ENCODE peak calls at places on chromosome 20, in six cellular contexts. One of them, this sample, is unnamed. For H3K27me3, the result is how much of the 10 kb centered on the place peaks cover.

GRCh38 chr20:50213531-50214106 is 23.0 kb downstream of the CEBPB start:
- DNase-seq in breast epithelium: no peak
- DNase-seq in ovary: no peak
- DNase-seq in neuronal stem cell: no peak
- DNase-seq in brain microvascular endothelial cell: no peak
- DNase-seq in CD4-positive, alpha-beta T cell: no peak
- DNase-seq in this sample: no peak

GRCh38 chr20:41408131-41408789 is 41.6 kb upstream of the EMILIN3 start:
- DNase-seq in breast epithelium: no peak
- DNase-seq in CD4-positive, alpha-beta T cell: no peak
- DNase-seq in ovary: no peak
- DNase-seq in neuronal stem cell: no peak
- DNase-seq in brain microvascular endothelial cell: no peak
- DNase-seq in this sample: no peak

GRCh38 chr20:3727333-3728035 is 5.0 kb upstream of the HSPA12B start:
- DNase-seq in brain microvascular endothelial cell: no peak
- DNase-seq in neuronal stem cell: no peak
- DNase-seq in ovary: no peak
- DNase-seq in breast epithelium: no peak
- DNase-seq in CD4-positive, alpha-beta T cell: no peak
- DNase-seq in this sample: no peak

GRCh38 chr20:51581571-51581970 is 39.1 kb upstream of the NFATC2 start:
- DNase-seq in neuronal stem cell: no peak
- DNase-seq in ovary: no peak
- DNase-seq in CD4-positive, alpha-beta T cell: no peak
- DNase-seq in brain microvascular endothelial cell: no peak
- DNase-seq in breast epithelium: no peak
- DNase-seq in this sample: no peak

GRCh38 chr20:43404880-43405279 is 52.8 kb upstream of the SRSF6 start:
- DNase-seq in breast epithelium: no peak
- DNase-seq in neuronal stem cell: no peak
- DNase-seq in CD4-positive, alpha-beta T cell: no peak
- DNase-seq in brain microvascular endothelial cell: no peak
- DNase-seq in ovary: no peak
- DNase-seq in this sample: no peak

GRCh38 chr20:60137657-60138245 is 179.5 kb downstream of the CDH26 start:
- DNase-seq in breast epithelium: no peak
- DNase-seq in CD4-positive, alpha-beta T cell: no peak
- DNase-seq in ovary: no peak
- DNase-seq in brain microvascular endothelial cell: peak
- DNase-seq in neuronal stem cell: no peak
- DNase-seq in this sample: no peak

GRCh38 chr20:52041966-52042365 is 149.6 kb downstream of the ZFP64 start:
- DNase-seq in neuronal stem cell: no peak
- DNase-seq in ovary: no peak
- DNase-seq in CD4-positive, alpha-beta T cell: no peak
- DNase-seq in brain microvascular endothelial cell: no peak
- DNase-seq in breast epithelium: no peak
- DNase-seq in this sample: no peak

GRCh38 chr20:10625641-10626040 is 48.2 kb downstream of the JAG1 start:
- DNase-seq in CD4-positive, alpha-beta T cell: no peak
- DNase-seq in brain microvascular endothelial cell: no peak
- DNase-seq in neuronal stem cell: no peak
- DNase-seq in ovary: no peak
- DNase-seq in breast epithelium: no peak
- DNase-seq in this sample: no peak

GRCh38 chr20:14888172-14888571 is 550.8 kb upstream of the FLRT3 start:
- DNase-seq in CD4-positive, alpha-beta T cell: no peak
- DNase-seq in neuronal stem cell: no peak
- DNase-seq in breast epithelium: no peak
- DNase-seq in ovary: no peak
- DNase-seq in brain microvascular endothelial cell: no peak
- DNase-seq in this sample: no peak

GRCh38 chr20:21509597-21510331 is 4.1 kb downstream of the NKX2-2 start:
- DNase-seq in CD4-positive, alpha-beta T cell: no peak
- DNase-seq in ovary: no peak
- DNase-seq in brain microvascular endothelial cell: no peak
- DNase-seq in neuronal stem cell: no peak
- DNase-seq in breast epithelium: no peak
- DNase-seq in this sample: no peak
- H3K27me3 ChIP-seq in CD4-positive, alpha-beta T cell: half or more
- H3K27me3 ChIP-seq in ovary: under half
- H3K27me3 ChIP-seq in brain microvascular endothelial cell: half or more
- H3K27me3 ChIP-seq in neuronal stem cell: half or more
- H3K27me3 ChIP-seq in breast epithelium: half or more
- H3K27me3 ChIP-seq in this sample: half or more

DNA sequence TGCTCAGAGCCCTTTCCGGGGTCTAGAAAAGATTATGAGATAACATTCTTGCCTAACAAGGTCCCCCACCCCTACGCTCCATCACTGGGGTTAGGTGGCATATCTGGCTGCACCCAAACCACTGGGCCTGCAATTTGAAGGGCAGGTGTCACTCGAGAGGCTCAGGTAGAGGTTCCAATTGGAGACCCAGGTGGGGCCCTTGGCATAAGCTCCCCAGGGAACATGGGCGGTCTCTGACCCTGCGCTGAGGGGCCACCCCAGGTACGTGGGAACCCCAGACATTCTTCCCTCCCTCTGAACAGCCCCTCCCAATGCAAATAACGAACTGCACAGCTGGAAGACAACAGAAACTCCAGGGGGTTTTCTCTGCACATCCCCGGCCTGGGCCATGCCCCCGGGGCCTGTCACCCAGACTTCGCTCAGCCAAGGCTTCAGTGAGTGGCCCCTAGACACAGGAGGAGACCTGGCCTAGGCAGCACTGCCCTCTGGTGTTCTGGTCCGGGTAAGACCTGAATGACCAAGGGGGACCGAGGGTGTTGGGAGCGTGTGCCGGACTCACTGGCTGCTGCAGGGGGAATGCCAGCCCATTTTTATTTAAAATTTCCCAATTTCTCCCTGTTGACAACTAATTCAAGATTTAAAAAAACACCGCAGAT is 47.5 kb downstream of the DSTN start:
- DNase-seq in brain microvascular endothelial cell: no peak
- DNase-seq in CD4-positive, alpha-beta T cell: no peak
- DNase-seq in neuronal stem cell: peak
- DNase-seq in breast epithelium: peak
- DNase-seq in ovary: peak
- DNase-seq in this sample: peak
- H3K27ac ChIP-seq in brain microvascular endothelial cell: no peak
- H3K27ac ChIP-seq in CD4-positive, alpha-beta T cell: no peak
- H3K27ac ChIP-seq in neuronal stem cell: no peak
- H3K27ac ChIP-seq in breast epithelium: peak
- H3K27ac ChIP-seq in ovary: no peak
- H3K27ac ChIP-seq in this sample: no peak

GRCh38 chr20:56810141-56810540 is 181.0 kb downstream of the TFAP2C start:
- DNase-seq in breast epithelium: peak
- DNase-seq in neuronal stem cell: no peak
- DNase-seq in ovary: no peak
- DNase-seq in brain microvascular endothelial cell: no peak
- DNase-seq in CD4-positive, alpha-beta T cell: no peak
- DNase-seq in this sample: no peak

GRCh38 chr20:56808732-56809131 is 179.6 kb downstream of the TFAP2C start:
- DNase-seq in ovary: no peak
- DNase-seq in brain microvascular endothelial cell: no peak
- DNase-seq in neuronal stem cell: no peak
- DNase-seq in breast epithelium: peak
- DNase-seq in CD4-positive, alpha-beta T cell: no peak
- DNase-seq in this sample: no peak

GRCh38 chr20:56807118-56807517 is 178.0 kb downstream of the TFAP2C start:
- DNase-seq in ovary: no peak
- DNase-seq in brain microvascular endothelial cell: no peak
- DNase-seq in breast epithelium: no peak
- DNase-seq in CD4-positive, alpha-beta T cell: no peak
- DNase-seq in neuronal stem cell: no peak
- DNase-seq in this sample: no peak

GRCh38 chr20:56809668-56810067 is 180.6 kb downstream of the TFAP2C start:
- DNase-seq in neuronal stem cell: no peak
- DNase-seq in breast epithelium: peak
- DNase-seq in CD4-positive, alpha-beta T cell: no peak
- DNase-seq in brain microvascular endothelial cell: no peak
- DNase-seq in ovary: no peak
- DNase-seq in this sample: no peak

DNA sequence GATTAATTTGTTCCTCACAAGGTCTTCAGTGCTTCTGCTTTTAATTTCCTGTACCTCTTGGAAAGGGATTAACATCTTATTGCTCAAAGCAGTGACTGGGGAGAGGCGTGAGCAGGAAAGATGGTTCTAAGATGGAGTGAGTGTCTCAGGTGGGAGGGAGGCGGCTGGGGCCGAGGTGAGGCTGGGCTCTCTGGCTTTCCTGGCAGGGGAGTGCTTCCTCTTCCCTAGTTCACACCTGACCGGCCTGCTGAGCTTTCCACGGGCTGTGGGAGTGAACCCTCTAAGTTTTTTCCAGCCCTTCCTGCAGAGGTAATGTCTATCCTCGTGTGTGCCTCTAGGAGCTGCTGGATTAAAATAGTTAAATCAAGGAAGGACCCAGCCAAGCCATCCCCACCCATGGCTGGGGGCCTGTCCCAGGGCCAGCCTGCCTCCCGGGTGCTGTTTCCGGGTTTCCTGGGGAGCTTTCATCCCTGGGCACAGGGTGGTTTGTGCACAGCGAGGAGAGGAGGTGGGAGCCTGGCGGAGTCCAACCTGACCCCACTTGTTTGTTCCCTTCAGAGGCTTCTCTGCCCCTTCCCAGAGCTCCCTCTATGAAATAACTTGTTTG is 179.1 kb downstream of the TFAP2C start:
- DNase-seq in breast epithelium: peak
- DNase-seq in neuronal stem cell: no peak
- DNase-seq in CD4-positive, alpha-beta T cell: no peak
- DNase-seq in brain microvascular endothelial cell: no peak
- DNase-seq in ovary: no peak
- DNase-seq in this sample: no peak
- H3K27me3 ChIP-seq in breast epithelium: under half
- H3K27me3 ChIP-seq in neuronal stem cell: under half
- H3K27me3 ChIP-seq in CD4-positive, alpha-beta T cell: under half
- H3K27me3 ChIP-seq in brain microvascular endothelial cell: under half
- H3K27me3 ChIP-seq in ovary: under half
- H3K27me3 ChIP-seq in this sample: under half

GRCh38 chr20:32479012-32479411 is 106.1 kb downstream of the NOL4L start:
- DNase-seq in neuronal stem cell: no peak
- DNase-seq in CD4-positive, alpha-beta T cell: no peak
- DNase-seq in brain microvascular endothelial cell: no peak
- DNase-seq in ovary: no peak
- DNase-seq in breast epithelium: no peak
- DNase-seq in this sample: no peak
- H3K27ac ChIP-seq in neuronal stem cell: no peak
- H3K27ac ChIP-seq in CD4-positive, alpha-beta T cell: peak
- H3K27ac ChIP-seq in brain microvascular endothelial cell: no peak
- H3K27ac ChIP-seq in ovary: no peak
- H3K27ac ChIP-seq in breast epithelium: peak
- H3K27ac ChIP-seq in this sample: peak

This sample was measured in cardiac muscle cell.